ENCODE peak calls at places on chromosomes 7 and 10, in ten cellular contexts. One of them, this sample, is unnamed.

GRCh38 chr10:121608669-121609190 is 10.5 kb upstream of the FGFR2 start:
- DNase-seq in nephron progenitor cell: peak
- DNase-seq in cardiac fibroblast: no peak
- DNase-seq in activated T-cell treated with anti-CD3 and anti-CD28 coated beads, Interleukin-2, amount 50 U/mL, for 24 hours: peak
- DNase-seq in colonic mucosa: peak
- DNase-seq in DMS153: peak
- DNase-seq in natural killer cell: no peak
- DNase-seq in A549: peak
- DNase-seq in NCI-H2029: no peak
- DNase-seq in non-pigmented ciliary epithelial cell: no peak
- DNase-seq in this sample: no peak

GRCh38 chr7:55971045-55971444 is 6.7 kb downstream of the NIPSNAP2 start:
- DNase-seq in nephron progenitor cell: no peak
- DNase-seq in A549: no peak
- DNase-seq in colonic mucosa: no peak
- DNase-seq in DMS153: no peak
- DNase-seq in NCI-H2029: peak
- DNase-seq in activated T-cell treated with anti-CD3 and anti-CD28 coated beads, Interleukin-2, amount 50 U/mL, for 24 hours: no peak
- DNase-seq in cardiac fibroblast: no peak
- DNase-seq in non-pigmented ciliary epithelial cell: no peak
- DNase-seq in natural killer cell: no peak
- DNase-seq in this sample: no peak

GRCh38 chr7:69232445-69233376 is 365.6 kb upstream of the AUTS2 start:
- DNase-seq in nephron progenitor cell: peak
- DNase-seq in A549: no peak
- DNase-seq in non-pigmented ciliary epithelial cell: no peak
- DNase-seq in natural killer cell: no peak
- DNase-seq in NCI-H2029: peak
- DNase-seq in cardiac fibroblast: no peak
- DNase-seq in colonic mucosa: no peak
- DNase-seq in DMS153: peak
- DNase-seq in activated T-cell treated with anti-CD3 and anti-CD28 coated beads, Interleukin-2, amount 50 U/mL, for 24 hours: no peak
- DNase-seq in this sample: no peak

GRCh38 chr7:133530682-133531081 is 277.8 kb downstream of the EXOC4 start:
- DNase-seq in cardiac fibroblast: peak
- DNase-seq in natural killer cell: no peak
- DNase-seq in A549: no peak
- DNase-seq in colonic mucosa: no peak
- DNase-seq in nephron progenitor cell: no peak
- DNase-seq in DMS153: no peak
- DNase-seq in activated T-cell treated with anti-CD3 and anti-CD28 coated beads, Interleukin-2, amount 50 U/mL, for 24 hours: no peak
- DNase-seq in NCI-H2029: no peak
- DNase-seq in non-pigmented ciliary epithelial cell: peak
- DNase-seq in this sample: no peak

GRCh38 chr10:102775973-102776669 is 32.4 kb downstream of the WBP1L start:
- DNase-seq in non-pigmented ciliary epithelial cell: peak
- DNase-seq in DMS153: no peak
- DNase-seq in cardiac fibroblast: peak
- DNase-seq in A549: no peak
- DNase-seq in NCI-H2029: no peak
- DNase-seq in colonic mucosa: peak
- DNase-seq in nephron progenitor cell: peak
- DNase-seq in natural killer cell: no peak
- DNase-seq in activated T-cell treated with anti-CD3 and anti-CD28 coated beads, Interleukin-2, amount 50 U/mL, for 24 hours: no peak
- DNase-seq in this sample: no peak

GRCh38 chr10:35711615-35712411 is 69.7 kb upstream of the FZD8 start:
- DNase-seq in activated T-cell treated with anti-CD3 and anti-CD28 coated beads, Interleukin-2, amount 50 U/mL, for 24 hours: no peak
- DNase-seq in natural killer cell: no peak
- DNase-seq in A549: no peak
- DNase-seq in colonic mucosa: no peak
- DNase-seq in non-pigmented ciliary epithelial cell: no peak
- DNase-seq in nephron progenitor cell: peak
- DNase-seq in cardiac fibroblast: no peak
- DNase-seq in DMS153: no peak
- DNase-seq in NCI-H2029: peak
- DNase-seq in this sample: no peak

GRCh38 chr10:129442866-129443265 is 24.2 kb upstream of the MGMT start:
- DNase-seq in cardiac fibroblast: no peak
- DNase-seq in nephron progenitor cell: no peak
- DNase-seq in colonic mucosa: no peak
- DNase-seq in activated T-cell treated with anti-CD3 and anti-CD28 coated beads, Interleukin-2, amount 50 U/mL, for 24 hours: no peak
- DNase-seq in A549: no peak
- DNase-seq in NCI-H2029: no peak
- DNase-seq in DMS153: no peak
- DNase-seq in non-pigmented ciliary epithelial cell: no peak
- DNase-seq in natural killer cell: no peak
- DNase-seq in this sample: no peak

GRCh38 chr10:122567056-122567660 is 6.6 kb downstream of the DMBT1 start:
- DNase-seq in non-pigmented ciliary epithelial cell: no peak
- DNase-seq in NCI-H2029: no peak
- DNase-seq in natural killer cell: no peak
- DNase-seq in colonic mucosa: no peak
- DNase-seq in activated T-cell treated with anti-CD3 and anti-CD28 coated beads, Interleukin-2, amount 50 U/mL, for 24 hours: peak
- DNase-seq in cardiac fibroblast: peak
- DNase-seq in A549: peak
- DNase-seq in nephron progenitor cell: peak
- DNase-seq in DMS153: no peak
- DNase-seq in this sample: no peak

GRCh38 chr7:85172530-85172941 is 14.3 kb downstream of the SEMA3D start:
- DNase-seq in A549: no peak
- DNase-seq in cardiac fibroblast: peak
- DNase-seq in non-pigmented ciliary epithelial cell: peak
- DNase-seq in natural killer cell: no peak
- DNase-seq in colonic mucosa: no peak
- DNase-seq in DMS153: no peak
- DNase-seq in NCI-H2029: no peak
- DNase-seq in activated T-cell treated with anti-CD3 and anti-CD28 coated beads, Interleukin-2, amount 50 U/mL, for 24 hours: no peak
- DNase-seq in nephron progenitor cell: no peak
- DNase-seq in this sample: no peak

GRCh38 chr7:593324-594115 is 73.9 kb upstream of the PDGFA start:
- DNase-seq in cardiac fibroblast: no peak
- DNase-seq in DMS153: no peak
- DNase-seq in nephron progenitor cell: no peak
- DNase-seq in NCI-H2029: no peak
- DNase-seq in non-pigmented ciliary epithelial cell: no peak
- DNase-seq in colonic mucosa: no peak
- DNase-seq in A549: no peak
- DNase-seq in activated T-cell treated with anti-CD3 and anti-CD28 coated beads, Interleukin-2, amount 50 U/mL, for 24 hours: no peak
- DNase-seq in natural killer cell: no peak
- DNase-seq in this sample: no peak

GRCh38 chr7:72435366-72435765 is 23.2 kb upstream of the CALN1 start:
- DNase-seq in NCI-H2029: no peak
- DNase-seq in cardiac fibroblast: no peak
- DNase-seq in activated T-cell treated with anti-CD3 and anti-CD28 coated beads, Interleukin-2, amount 50 U/mL, for 24 hours: no peak
- DNase-seq in DMS153: peak
- DNase-seq in non-pigmented ciliary epithelial cell: no peak
- DNase-seq in nephron progenitor cell: peak
- DNase-seq in A549: no peak
- DNase-seq in colonic mucosa: no peak
- DNase-seq in natural killer cell: no peak
- DNase-seq in this sample: no peak

GRCh38 chr10:11161910-11162309 is 144.2 kb downstream of the CELF2 start:
- DNase-seq in colonic mucosa: no peak
- DNase-seq in natural killer cell: no peak
- DNase-seq in non-pigmented ciliary epithelial cell: no peak
- DNase-seq in cardiac fibroblast: no peak
- DNase-seq in nephron progenitor cell: no peak
- DNase-seq in A549: no peak
- DNase-seq in NCI-H2029: no peak
- DNase-seq in DMS153: no peak
- DNase-seq in activated T-cell treated with anti-CD3 and anti-CD28 coated beads, Interleukin-2, amount 50 U/mL, for 24 hours: no peak
- DNase-seq in this sample: no peak

GRCh38 chr7:19587291-19587690 is 121.5 kb downstream of the POLR1F start:
- DNase-seq in natural killer cell: no peak
- DNase-seq in NCI-H2029: no peak
- DNase-seq in DMS153: no peak
- DNase-seq in A549: peak
- DNase-seq in cardiac fibroblast: no peak
- DNase-seq in nephron progenitor cell: no peak
- DNase-seq in activated T-cell treated with anti-CD3 and anti-CD28 coated beads, Interleukin-2, amount 50 U/mL, for 24 hours: no peak
- DNase-seq in non-pigmented ciliary epithelial cell: no peak
- DNase-seq in colonic mucosa: no peak
- DNase-seq in this sample: no peak

GRCh38 chr10:64732372-64732715 is 1211.1 kb downstream of the REEP3 start:
- DNase-seq in nephron progenitor cell: no peak
- DNase-seq in colonic mucosa: no peak
- DNase-seq in non-pigmented ciliary epithelial cell: no peak
- DNase-seq in A549: no peak
- DNase-seq in cardiac fibroblast: no peak
- DNase-seq in natural killer cell: no peak
- DNase-seq in DMS153: no peak
- DNase-seq in activated T-cell treated with anti-CD3 and anti-CD28 coated beads, Interleukin-2, amount 50 U/mL, for 24 hours: no peak
- DNase-seq in NCI-H2029: no peak
- DNase-seq in this sample: no peak

GRCh38 chr10:122850705-122851640 is 5.3 kb upstream of the CUZD1 start:
- DNase-seq in activated T-cell treated with anti-CD3 and anti-CD28 coated beads, Interleukin-2, amount 50 U/mL, for 24 hours: no peak
- DNase-seq in NCI-H2029: no peak
- DNase-seq in nephron progenitor cell: no peak
- DNase-seq in DMS153: no peak
- DNase-seq in colonic mucosa: no peak
- DNase-seq in A549: no peak
- DNase-seq in non-pigmented ciliary epithelial cell: no peak
- DNase-seq in cardiac fibroblast: peak
- DNase-seq in natural killer cell: no peak
- DNase-seq in this sample: no peak

GRCh38 chr7:233456-234035 is 41.2 kb downstream of the FAM20C start:
- DNase-seq in colonic mucosa: no peak
- DNase-seq in DMS153: no peak
- DNase-seq in NCI-H2029: no peak
- DNase-seq in natural killer cell: no peak
- DNase-seq in cardiac fibroblast: peak
- DNase-seq in activated T-cell treated with anti-CD3 and anti-CD28 coated beads, Interleukin-2, amount 50 U/mL, for 24 hours: no peak
- DNase-seq in non-pigmented ciliary epithelial cell: no peak
- DNase-seq in A549: no peak
- DNase-seq in nephron progenitor cell: peak
- DNase-seq in this sample: no peak

GRCh38 chr7:114086906-114087651 is 168.3 kb upstream of the PPP1R3A start:
- DNase-seq in A549: no peak
- DNase-seq in activated T-cell treated with anti-CD3 and anti-CD28 coated beads, Interleukin-2, amount 50 U/mL, for 24 hours: peak
- DNase-seq in non-pigmented ciliary epithelial cell: no peak
- DNase-seq in colonic mucosa: peak
- DNase-seq in natural killer cell: no peak
- DNase-seq in nephron progenitor cell: peak
- DNase-seq in DMS153: no peak
- DNase-seq in cardiac fibroblast: peak
- DNase-seq in NCI-H2029: peak
- DNase-seq in this sample: no peak

GRCh38 chr10:103277713-103278299 is 868 bp downstream of the INA start:
- DNase-seq in activated T-cell treated with anti-CD3 and anti-CD28 coated beads, Interleukin-2, amount 50 U/mL, for 24 hours: no peak
- DNase-seq in NCI-H2029: no peak
- DNase-seq in colonic mucosa: no peak
- DNase-seq in nephron progenitor cell: no peak
- DNase-seq in non-pigmented ciliary epithelial cell: no peak
- DNase-seq in A549: no peak
- DNase-seq in natural killer cell: no peak
- DNase-seq in cardiac fibroblast: no peak
- DNase-seq in DMS153: no peak
- DNase-seq in this sample: no peak

GRCh38 chr7:139679731-139680594 is 97.8 kb downstream of the HIPK2 start:
- DNase-seq in DMS153: no peak
- DNase-seq in NCI-H2029: no peak
- DNase-seq in cardiac fibroblast: peak
- DNase-seq in natural killer cell: no peak
- DNase-seq in activated T-cell treated with anti-CD3 and anti-CD28 coated beads, Interleukin-2, amount 50 U/mL, for 24 hours: no peak
- DNase-seq in A549: peak
- DNase-seq in non-pigmented ciliary epithelial cell: no peak
- DNase-seq in colonic mucosa: no peak
- DNase-seq in nephron progenitor cell: no peak
- DNase-seq in this sample: no peak

GRCh38 chr7:99126921-99127553 is 16.9 kb downstream of the SMURF1 start:
- DNase-seq in A549: no peak
- DNase-seq in DMS153: no peak
- DNase-seq in nephron progenitor cell: no peak
- DNase-seq in non-pigmented ciliary epithelial cell: no peak
- DNase-seq in colonic mucosa: no peak
- DNase-seq in NCI-H2029: no peak
- DNase-seq in activated T-cell treated with anti-CD3 and anti-CD28 coated beads, Interleukin-2, amount 50 U/mL, for 24 hours: no peak
- DNase-seq in cardiac fibroblast: peak
- DNase-seq in natural killer cell: no peak
- DNase-seq in this sample: no peak

GRCh38 chr7:116951366-116952292 is 1.7 kb upstream of the ST7 start:
- DNase-seq in cardiac fibroblast: no peak
- DNase-seq in activated T-cell treated with anti-CD3 and anti-CD28 coated beads, Interleukin-2, amount 50 U/mL, for 24 hours: no peak
- DNase-seq in natural killer cell: no peak
- DNase-seq in non-pigmented ciliary epithelial cell: no peak
- DNase-seq in A549: no peak
- DNase-seq in NCI-H2029: peak
- DNase-seq in nephron progenitor cell: no peak
- DNase-seq in DMS153: no peak
- DNase-seq in colonic mucosa: no peak
- DNase-seq in this sample: no peak

GRCh38 chr7:25998499-25998898 is 153.5 kb upstream of the NFE2L3 start:
- DNase-seq in cardiac fibroblast: no peak
- DNase-seq in nephron progenitor cell: no peak
- DNase-seq in NCI-H2029: no peak
- DNase-seq in DMS153: no peak
- DNase-seq in activated T-cell treated with anti-CD3 and anti-CD28 coated beads, Interleukin-2, amount 50 U/mL, for 24 hours: no peak
- DNase-seq in non-pigmented ciliary epithelial cell: no peak
- DNase-seq in natural killer cell: no peak
- DNase-seq in A549: no peak
- DNase-seq in colonic mucosa: no peak
- DNase-seq in this sample: no peak

GRCh38 chr10:24617771-24618396 is 105.8 kb downstream of the ARHGAP21 start:
- DNase-seq in nephron progenitor cell: peak
- DNase-seq in colonic mucosa: peak
- DNase-seq in DMS153: no peak
- DNase-seq in NCI-H2029: no peak
- DNase-seq in non-pigmented ciliary epithelial cell: no peak
- DNase-seq in A549: peak
- DNase-seq in cardiac fibroblast: peak
- DNase-seq in activated T-cell treated with anti-CD3 and anti-CD28 coated beads, Interleukin-2, amount 50 U/mL, for 24 hours: peak
- DNase-seq in natural killer cell: peak
- DNase-seq in this sample: no peak

GRCh38 chr7:1325246-1325645 is 92.6 kb downstream of the UNCX start:
- DNase-seq in non-pigmented ciliary epithelial cell: no peak
- DNase-seq in A549: no peak
- DNase-seq in activated T-cell treated with anti-CD3 and anti-CD28 coated beads, Interleukin-2, amount 50 U/mL, for 24 hours: no peak
- DNase-seq in NCI-H2029: no peak
- DNase-seq in cardiac fibroblast: no peak
- DNase-seq in nephron progenitor cell: peak
- DNase-seq in natural killer cell: no peak
- DNase-seq in colonic mucosa: no peak
- DNase-seq in DMS153: no peak
- DNase-seq in this sample: no peak

GRCh38 chr7:2115739-2116065 is 117.0 kb downstream of the MAD1L1 start:
- DNase-seq in colonic mucosa: no peak
- DNase-seq in cardiac fibroblast: no peak
- DNase-seq in A549: no peak
- DNase-seq in activated T-cell treated with anti-CD3 and anti-CD28 coated beads, Interleukin-2, amount 50 U/mL, for 24 hours: no peak
- DNase-seq in natural killer cell: no peak
- DNase-seq in nephron progenitor cell: no peak
- DNase-seq in non-pigmented ciliary epithelial cell: no peak
- DNase-seq in DMS153: no peak
- DNase-seq in NCI-H2029: no peak
- DNase-seq in this sample: no peak

GRCh38 chr7:159147687-159148086 is 3.0 kb upstream of the VIPR2 start:
- DNase-seq in A549: no peak
- DNase-seq in non-pigmented ciliary epithelial cell: no peak
- DNase-seq in nephron progenitor cell: no peak
- DNase-seq in NCI-H2029: no peak
- DNase-seq in cardiac fibroblast: no peak
- DNase-seq in natural killer cell: no peak
- DNase-seq in colonic mucosa: no peak
- DNase-seq in activated T-cell treated with anti-CD3 and anti-CD28 coated beads, Interleukin-2, amount 50 U/mL, for 24 hours: no peak
- DNase-seq in DMS153: no peak
- DNase-seq in this sample: no peak

GRCh38 chr7:43199761-43200160 is 87.3 kb downstream of the HECW1 start:
- DNase-seq in natural killer cell: no peak
- DNase-seq in nephron progenitor cell: no peak
- DNase-seq in activated T-cell treated with anti-CD3 and anti-CD28 coated beads, Interleukin-2, amount 50 U/mL, for 24 hours: no peak
- DNase-seq in NCI-H2029: no peak
- DNase-seq in DMS153: no peak
- DNase-seq in A549: no peak
- DNase-seq in non-pigmented ciliary epithelial cell: no peak
- DNase-seq in cardiac fibroblast: peak
- DNase-seq in colonic mucosa: no peak
- DNase-seq in this sample: no peak

GRCh38 chr7:47269466-47269836 is 312.5 kb downstream of the TNS3 start:
- DNase-seq in DMS153: no peak
- DNase-seq in activated T-cell treated with anti-CD3 and anti-CD28 coated beads, Interleukin-2, amount 50 U/mL, for 24 hours: no peak
- DNase-seq in natural killer cell: no peak
- DNase-seq in non-pigmented ciliary epithelial cell: no peak
- DNase-seq in cardiac fibroblast: no peak
- DNase-seq in NCI-H2029: no peak
- DNase-seq in colonic mucosa: no peak
- DNase-seq in nephron progenitor cell: no peak
- DNase-seq in A549: no peak
- DNase-seq in this sample: no peak